ENCODE peak calls at places on chromosomes 3 and 15, in four cellular contexts. U is activated T-helper 1 cell treated with anti-CD3 and anti-CD28 coated beads, Interleukin-2, amount 50 U/mL, for 16 hours; F is CD4-positive, alpha-beta memory T cell; C is SJSA1. A is an unnamed sample.

GRCh38 chr3:152073267-152073666 is 195.5 kb upstream of the MBNL1 start:
- DNase-seq in C (no peak), U (no peak), F (no peak), A (no peak)

GRCh38 chr3:194084284-194084683 is 51.7 kb upstream of the HES1 start:
- DNase-seq in U (no peak), C (no peak), F (no peak), A (no peak)

GRCh38 chr3:196008929-196009328 is 73.0 kb downstream of the TFRC start:
- DNase-seq in C (no peak), F (no peak), U (no peak), A (no peak)

GRCh38 chr15:51121118-51121517 is 26.4 kb upstream of the TNFAIP8L3 start:
- DNase-seq in F (no peak), C (peak; percentile 55), U (no peak), A (peak; percentile 85)

GRCh38 chr15:38589502-38589901 is 24.9 kb upstream of the RASGRP1 start:
- DNase-seq in U (no peak), C (no peak), F (no peak), A (peak; percentile 65)

GRCh38 chr3:185559706-185560090 is 7.3 kb upstream of the LIPH start:
- DNase-seq in F (no peak), U (no peak), C (no peak), A (no peak)

GRCh38 chr15:88702983-88703382 is 64.2 kb downstream of the ISG20 start:
- DNase-seq in C (no peak), F (no peak), U (no peak), A (peak; percentile 72)

GRCh38 chr15:74036271-74037170 is 42.0 kb downstream of the PML start:
- DNase-seq in U (no peak), F (no peak), C (peak; percentile 65), A (peak; percentile 64)

GRCh38 chr3:106115557-106115956 is 246.7 kb upstream of the CBLB start:
- DNase-seq in F (no peak), U (no peak), C (no peak), A (no peak)

GRCh38 chr3:8538223-8538622 is 36.6 kb downstream of the LMCD1 start:
- DNase-seq in U (no peak), F (no peak), C (no peak), A (no peak)

GRCh38 chr3:58051196-58051595 is 43.0 kb downstream of the FLNB start:
- DNase-seq in U (no peak), C (peak; percentile 78), F (no peak), A (peak; percentile 82)

A was measured in adrenal gland.